ENCODE peak calls at places on chromosomes 6 and 20, in nine cellular contexts. R is astrocyte of the spinal cord; N is nephron progenitor cell; V is activated CD4-positive, alpha-beta T cell treated with anti-CD3 and anti-CD28 coated beads for 1 hour; F is AG04450; W is Calu3; I is DMS 273 treated with DMSO at 0.1 percent for 48 hours; G is cardiac fibroblast; U is ovary. C is an unnamed sample.
A peak's percentile ranks its signal among the peaks of the same experiment; 100 is the strongest.

GRCh38 chr20:9119776-9120175 is 50.9 kb downstream of the PLCB4 start:
- DNase-seq in R (no peak), N (no peak), V (no peak), F (no peak), W (no peak), I (peak; percentile 93), G (no peak), U (no peak), C (peak; percentile 39)

GRCh38 chr6:1201547-1202200 is 110.2 kb upstream of the FOXQ1 start:
- DNase-seq in R (no peak), N (no peak), V (no peak), F (no peak), W (no peak), I (no peak), G (no peak), U (no peak), C (no peak)

GRCh38 chr6:128352331-128352730 is 168.1 kb downstream of the PTPRK start:
- DNase-seq in R (no peak), N (no peak), V (no peak), F (no peak), W (no peak), I (no peak), G (no peak), U (no peak), C (no peak)

GRCh38 chr20:54161008-54161820 is 12.6 kb downstream of the CYP24A1 start:
- DNase-seq in R (no peak), N (no peak), V (no peak), F (no peak), W (no peak), I (no peak), G (no peak), U (no peak), C (no peak)

GRCh38 chr6:19554356-19555225 is 282.6 kb upstream of the ID4 start:
- DNase-seq in R (no peak), N (no peak), V (no peak), F (no peak), W (no peak), I (peak; percentile 99), G (peak; percentile 21), U (no peak), C (no peak)

GRCh38 chr6:43006251-43006650 is 7.5 kb downstream of the MEA1 start:
- DNase-seq in R (no peak), N (no peak), V (no peak), F (no peak), W (no peak), I (no peak), G (no peak), U (no peak), C (no peak)

GRCh38 chr6:35483892-35484645 is 12.8 kb downstream of the TEAD3 start:
- DNase-seq in R (no peak), N (no peak), V (no peak), F (no peak), W (no peak), I (no peak), G (no peak), U (no peak), C (no peak)

GRCh38 chr6:38997128-38997761 is 51.3 kb upstream of the GLP1R start:
- DNase-seq in R (peak; percentile 9), N (peak; percentile 73), V (no peak), F (no peak), W (peak; percentile 68), I (no peak), G (peak; percentile 46), U (no peak), C (peak; percentile 31)

GRCh38 chr6:32152414-32153251 is 894 bp upstream of the PRRT1 start:
- DNase-seq in R (peak; percentile 25), N (no peak), V (no peak), F (no peak), W (no peak), I (no peak), G (peak; percentile 32), U (peak; percentile 59), C (no peak)

GRCh38 chr20:46214831-46215488 is 93.3 kb downstream of the CDH22 start:
- DNase-seq in R (no peak), N (no peak), V (no peak), F (no peak), W (no peak), I (no peak), G (peak; percentile 5), U (no peak), C (no peak)

GRCh38 chr6:150149146-150149545 is 6.3 kb downstream of the PPP1R14C start:
- DNase-seq in R (no peak), N (peak; percentile 22), V (no peak), F (no peak), W (no peak), I (no peak), G (no peak), U (no peak), C (no peak)

GRCh38 chr6:72776456-72776855 is 154.6 kb downstream of the KCNQ5 start:
- DNase-seq in R (no peak), N (no peak), V (no peak), F (no peak), W (no peak), I (no peak), G (no peak), U (no peak), C (no peak)

GRCh38 chr6:152441892-152442291 is 195.3 kb downstream of the SYNE1 start:
- DNase-seq in R (no peak), N (no peak), V (no peak), F (no peak), W (no peak), I (no peak), G (no peak), U (no peak), C (no peak)

GRCh38 chr6:157284738-157285421 is 38.4 kb downstream of the TMEM242 start:
- DNase-seq in R (no peak), N (no peak), V (no peak), F (no peak), W (no peak), I (no peak), G (no peak), U (no peak), C (no peak)

GRCh38 chr6:34696189-34696738 is 303 bp downstream of the ILRUN start:
- DNase-seq in R (peak; percentile 54), N (no peak), V (no peak), F (no peak), W (no peak), I (no peak), G (peak; percentile 43), U (no peak), C (peak; percentile 89)

GRCh38 chr6:89887452-89888137 is 6.7 kb upstream of the GJA10 start:
- DNase-seq in R (no peak), N (no peak), V (no peak), F (no peak), W (no peak), I (no peak), G (peak; percentile 4), U (no peak), C (peak; percentile 34)

GRCh38 chr6:38114976-38115632 is 295.6 kb downstream of the ZFAND3 start:
- DNase-seq in R (no peak), N (no peak), V (no peak), F (peak; percentile 15), W (no peak), I (no peak), G (no peak), U (no peak), C (no peak)

GRCh38 chr20:34703061-34703572 is 1.0 kb upstream of the TP53INP2 start:
- DNase-seq in R (no peak), N (no peak), V (no peak), F (no peak), W (no peak), I (no peak), G (no peak), U (no peak), C (peak; percentile 7)

GRCh38 chr6:110513001-110513400 is 36.6 kb upstream of the SLC22A16 start:
- DNase-seq in R (peak; percentile 36), N (no peak), V (no peak), F (no peak), W (no peak), I (no peak), G (peak; percentile 91), U (no peak), C (no peak)

GRCh38 chr6:168410035-168410434 is 30.9 kb upstream of the SMOC2 start:
- DNase-seq in R (no peak), N (no peak), V (no peak), F (no peak), W (no peak), I (no peak), G (no peak), U (no peak), C (no peak)

GRCh38 chr6:80872951-80873308 is 766.5 kb downstream of the BCKDHB start:
- DNase-seq in R (no peak), N (no peak), V (no peak), F (no peak), W (no peak), I (no peak), G (no peak), U (no peak), C (no peak)

GRCh38 chr6:6751615-6752014 is 163.1 kb downstream of the LY86 start:
- DNase-seq in R (no peak), N (no peak), V (no peak), F (no peak), W (no peak), I (no peak), G (no peak), U (no peak), C (no peak)

GRCh38 chr6:474454-475185 is 83.1 kb downstream of the IRF4 start:
- DNase-seq in R (no peak), N (no peak), V (peak; percentile 49), F (no peak), W (no peak), I (no peak), G (no peak), U (no peak), C (peak; percentile 73)

GRCh38 chr6:31057426-31058003 is 47.2 kb downstream of the MUC22 start:
- DNase-seq in R (peak; percentile 37), N (no peak), V (no peak), F (no peak), W (no peak), I (no peak), G (no peak), U (no peak), C (peak; percentile 40)

GRCh38 chr6:110688661-110689268 is 126.5 kb downstream of the CDK19 start:
- DNase-seq in R (no peak), N (no peak), V (no peak), F (no peak), W (peak; percentile 45), I (no peak), G (no peak), U (no peak), C (no peak)

GRCh38 chr6:141264101-141264500 is 868.6 kb upstream of the GJE1 start:
- DNase-seq in R (peak; percentile 14), N (no peak), V (no peak), F (no peak), W (no peak), I (no peak), G (no peak), U (no peak), C (no peak)

GRCh38 chr6:36349240-36349639 is 12.6 kb upstream of the BNIP5 start:
- DNase-seq in R (no peak), N (no peak), V (peak; percentile 18), F (no peak), W (no peak), I (no peak), G (no peak), U (no peak), C (no peak)

GRCh38 chr6:114735118-114735730 is 392.4 kb upstream of the HS3ST5 start:
- DNase-seq in R (peak; percentile 53), N (no peak), V (no peak), F (no peak), W (no peak), I (no peak), G (no peak), U (no peak), C (no peak)

GRCh38 chr6:9025223-9025622 is 589.9 kb upstream of the SLC35B3 start:
- DNase-seq in R (no peak), N (no peak), V (no peak), F (no peak), W (no peak), I (no peak), G (no peak), U (no peak), C (no peak)

GRCh38 chr6:5762561-5762968 is 244.2 kb downstream of the NRN1 start:
- DNase-seq in R (no peak), N (no peak), V (no peak), F (no peak), W (no peak), I (peak; percentile 50), G (peak; percentile 13), U (peak; percentile 27), C (no peak)

C was measured in retina.